ENCODE peak calls at places on chromosomes 3 and 15, in eight cellular contexts. One of them, this sample, is unnamed.

GRCh38 chr3:148606979-148607378 is 90.7 kb upstream of the AGTR1 start:
- DNase-seq in PC-9: no peak
- DNase-seq in IMR-90: peak; percentile 9
- DNase-seq in psoas muscle: no peak
- DNase-seq in transverse colon: peak; percentile 18
- DNase-seq in neural progenitor cell: no peak
- DNase-seq in BJ: no peak
- DNase-seq in upper lobe of left lung: no peak
- DNase-seq in this sample: no peak

GRCh38 chr3:126678691-126679317 is 23.9 kb upstream of the TXNRD3 start:
- DNase-seq in IMR-90: no peak
- DNase-seq in neural progenitor cell: peak; percentile 34
- DNase-seq in transverse colon: peak; percentile 23
- DNase-seq in upper lobe of left lung: peak; percentile 69
- DNase-seq in PC-9: no peak
- DNase-seq in BJ: no peak
- DNase-seq in psoas muscle: no peak
- DNase-seq in this sample: no peak

GRCh38 chr3:74824366-74824765 is 209.9 kb upstream of the CNTN3 start:
- DNase-seq in IMR-90: no peak
- DNase-seq in PC-9: no peak
- DNase-seq in upper lobe of left lung: no peak
- DNase-seq in psoas muscle: no peak
- DNase-seq in neural progenitor cell: no peak
- DNase-seq in transverse colon: no peak
- DNase-seq in BJ: no peak
- DNase-seq in this sample: no peak

GRCh38 chr3:10026084-10026890 is at the start of gene FANCD2:
- DNase-seq in IMR-90: peak; percentile 82
- DNase-seq in upper lobe of left lung: peak; percentile 84
- DNase-seq in PC-9: peak; percentile 86
- DNase-seq in psoas muscle: peak; percentile 89
- DNase-seq in neural progenitor cell: peak; percentile 95
- DNase-seq in transverse colon: peak; percentile 92
- DNase-seq in BJ: peak; percentile 34
- DNase-seq in this sample: peak; percentile 90

GRCh38 chr3:18153571-18154173 is 271.5 kb downstream of the SATB1 start:
- DNase-seq in transverse colon: no peak
- DNase-seq in neural progenitor cell: peak; percentile 29
- DNase-seq in IMR-90: peak; percentile 69
- DNase-seq in BJ: peak; percentile 43
- DNase-seq in upper lobe of left lung: no peak
- DNase-seq in PC-9: peak; percentile 2
- DNase-seq in psoas muscle: no peak
- DNase-seq in this sample: no peak

GRCh38 chr3:119304201-119304713 is 10.1 kb downstream of the ARHGAP31 start:
- DNase-seq in neural progenitor cell: peak; percentile 23
- DNase-seq in psoas muscle: no peak
- DNase-seq in IMR-90: peak; percentile 73
- DNase-seq in transverse colon: no peak
- DNase-seq in PC-9: peak; percentile 23
- DNase-seq in upper lobe of left lung: no peak
- DNase-seq in BJ: peak; percentile 71
- DNase-seq in this sample: no peak

GRCh38 chr3:108218811-108219210 is 3.4 kb downstream of the IFT57 start:
- DNase-seq in neural progenitor cell: no peak
- DNase-seq in IMR-90: peak; percentile 53
- DNase-seq in PC-9: no peak
- DNase-seq in BJ: no peak
- DNase-seq in psoas muscle: no peak
- DNase-seq in transverse colon: no peak
- DNase-seq in upper lobe of left lung: no peak
- DNase-seq in this sample: no peak

GRCh38 chr3:63972987-63973386 is 50.3 kb downstream of the PSMD6 start:
- DNase-seq in transverse colon: no peak
- DNase-seq in BJ: no peak
- DNase-seq in upper lobe of left lung: peak; percentile 46
- DNase-seq in IMR-90: no peak
- DNase-seq in PC-9: no peak
- DNase-seq in neural progenitor cell: no peak
- DNase-seq in psoas muscle: no peak
- DNase-seq in this sample: no peak

GRCh38 chr3:38131621-38132369 is 5.1 kb downstream of the ACAA1 start:
- DNase-seq in transverse colon: peak; percentile 31
- DNase-seq in IMR-90: peak; percentile 31
- DNase-seq in PC-9: no peak
- DNase-seq in neural progenitor cell: peak; percentile 77
- DNase-seq in upper lobe of left lung: no peak
- DNase-seq in BJ: no peak
- DNase-seq in psoas muscle: no peak
- DNase-seq in this sample: no peak
- TF ChIP-seq CTCF in transverse colon: no peak
- TF ChIP-seq CTCF in IMR-90: peak; percentile 61
- TF ChIP-seq CTCF in PC-9: no peak
- TF ChIP-seq CTCF in neural progenitor cell: peak; percentile 79
- TF ChIP-seq CTCF in upper lobe of left lung: no peak
- TF ChIP-seq CTCF in BJ: peak; percentile 55
- TF ChIP-seq CTCF in psoas muscle: peak; percentile 8
- TF ChIP-seq CTCF in this sample: no peak

GRCh38 chr3:101851072-101851471 is 1.8 kb downstream of the NFKBIZ start:
- DNase-seq in psoas muscle: no peak
- DNase-seq in neural progenitor cell: no peak
- DNase-seq in PC-9: no peak
- DNase-seq in IMR-90: no peak
- DNase-seq in transverse colon: no peak
- DNase-seq in upper lobe of left lung: no peak
- DNase-seq in BJ: no peak
- DNase-seq in this sample: no peak
- H3K36me3 ChIP-seq in psoas muscle: peaks cover 44% of the 10 kb centered on the region
- H3K36me3 ChIP-seq in neural progenitor cell: peaks cover 14% of the 10 kb centered on the region
- H3K36me3 ChIP-seq in PC-9: peaks cover 49% of the 10 kb centered on the region
- H3K36me3 ChIP-seq in IMR-90: peaks cover 37% of the 10 kb centered on the region
- H3K36me3 ChIP-seq in transverse colon: peaks cover 40% of the 10 kb centered on the region
- H3K36me3 ChIP-seq in upper lobe of left lung: peaks cover 32% of the 10 kb centered on the region
- H3K36me3 ChIP-seq in BJ: peaks cover 18% of the 10 kb centered on the region
- H3K36me3 ChIP-seq in this sample: peaks cover 42% of the 10 kb centered on the region

DNA sequence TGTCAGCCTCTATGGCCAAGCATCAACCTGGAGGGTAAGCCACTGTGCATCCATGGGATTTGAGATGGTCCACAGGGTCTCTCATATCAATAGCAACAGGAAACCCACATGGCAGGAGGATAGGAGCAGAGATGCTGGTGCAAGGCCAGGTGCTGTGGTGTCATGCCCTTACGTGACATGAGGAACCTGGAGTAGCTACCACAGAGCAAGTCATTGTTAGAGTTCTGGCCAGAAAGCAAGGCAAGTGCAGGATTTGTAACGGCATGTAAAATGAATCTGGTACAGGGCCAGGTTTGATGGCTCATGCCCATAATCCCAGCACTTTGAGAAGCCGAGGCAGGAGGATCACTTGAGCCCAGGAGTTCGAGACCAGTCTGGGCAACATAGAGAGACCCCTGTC is 14.8 kb upstream of the ZNF774 start:
- DNase-seq in upper lobe of left lung: no peak
- DNase-seq in neural progenitor cell: no peak
- DNase-seq in PC-9: no peak
- DNase-seq in psoas muscle: no peak
- DNase-seq in IMR-90: no peak
- DNase-seq in BJ: no peak
- DNase-seq in transverse colon: no peak
- DNase-seq in this sample: no peak
- H3K27me3 ChIP-seq in upper lobe of left lung: no peaks in the 10 kb centered on the region
- H3K27me3 ChIP-seq in neural progenitor cell: no peaks in the 10 kb centered on the region
- H3K27me3 ChIP-seq in PC-9: no peaks in the 10 kb centered on the region
- H3K27me3 ChIP-seq in psoas muscle: no peaks in the 10 kb centered on the region
- H3K27me3 ChIP-seq in IMR-90: no peaks in the 10 kb centered on the region
- H3K27me3 ChIP-seq in BJ: no peaks in the 10 kb centered on the region
- H3K27me3 ChIP-seq in transverse colon: no peaks in the 10 kb centered on the region
- H3K27me3 ChIP-seq in this sample: no peaks in the 10 kb centered on the region

DNA sequence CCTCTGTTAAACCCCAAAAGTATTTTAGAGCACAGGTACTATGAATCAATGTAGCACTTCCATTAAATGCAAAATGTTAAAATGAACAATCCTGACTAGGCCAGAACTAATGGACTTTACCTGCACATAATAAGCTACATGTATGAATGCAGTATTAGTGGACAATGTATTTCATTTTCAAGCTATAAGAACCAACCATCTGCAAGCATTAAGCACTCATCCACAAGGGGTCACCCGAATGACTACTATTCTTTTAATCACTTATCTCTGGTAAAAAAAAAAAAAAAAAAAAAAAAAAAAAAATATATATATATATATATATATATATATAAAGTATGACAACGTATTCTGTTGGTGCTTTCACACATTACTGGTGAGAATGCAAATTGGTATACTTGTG is 7.2 kb downstream of the HERC1 start:
- DNase-seq in transverse colon: no peak
- DNase-seq in upper lobe of left lung: no peak
- DNase-seq in IMR-90: peak; percentile 48
- DNase-seq in BJ: no peak
- DNase-seq in psoas muscle: no peak
- DNase-seq in PC-9: no peak
- DNase-seq in neural progenitor cell: no peak
- DNase-seq in this sample: no peak
- TF ChIP-seq CTCF in transverse colon: no peak
- TF ChIP-seq CTCF in upper lobe of left lung: no peak
- TF ChIP-seq CTCF in IMR-90: peak; percentile 35
- TF ChIP-seq CTCF in BJ: peak; percentile 19
- TF ChIP-seq CTCF in psoas muscle: peak; percentile 19
- TF ChIP-seq CTCF in PC-9: peak; percentile 38
- TF ChIP-seq CTCF in neural progenitor cell: no peak
- TF ChIP-seq CTCF in this sample: no peak

GRCh38 chr15:49135342-49135857 is 20.0 kb downstream of the COPS2 start:
- DNase-seq in IMR-90: peak; percentile 6
- DNase-seq in BJ: no peak
- DNase-seq in transverse colon: no peak
- DNase-seq in upper lobe of left lung: no peak
- DNase-seq in psoas muscle: no peak
- DNase-seq in PC-9: no peak
- DNase-seq in neural progenitor cell: no peak
- DNase-seq in this sample: no peak
- H3K36me3 ChIP-seq in IMR-90: peaks cover 21% of the 10 kb centered on the region
- H3K36me3 ChIP-seq in BJ: no peaks in the 10 kb centered on the region
- H3K36me3 ChIP-seq in transverse colon: peaks cover 77% of the 10 kb centered on the region
- H3K36me3 ChIP-seq in upper lobe of left lung: peaks cover 39% of the 10 kb centered on the region
- H3K36me3 ChIP-seq in psoas muscle: peaks cover 100% of the 10 kb centered on the region
- H3K36me3 ChIP-seq in PC-9: peaks cover 32% of the 10 kb centered on the region
- H3K36me3 ChIP-seq in neural progenitor cell: peaks cover 33% of the 10 kb centered on the region
- H3K36me3 ChIP-seq in this sample: no peaks in the 10 kb centered on the region

GRCh38 chr15:45116482-45117326 is 2.6 kb downstream of the DUOXA2 start:
- DNase-seq in BJ: no peak
- DNase-seq in psoas muscle: no peak
- DNase-seq in IMR-90: no peak
- DNase-seq in upper lobe of left lung: no peak
- DNase-seq in PC-9: no peak
- DNase-seq in neural progenitor cell: peak; percentile 12
- DNase-seq in transverse colon: no peak
- DNase-seq in this sample: no peak

GRCh38 chr15:45116006-45116481 is 1.9 kb downstream of the DUOXA2 start:
- DNase-seq in upper lobe of left lung: no peak
- DNase-seq in psoas muscle: no peak
- DNase-seq in BJ: no peak
- DNase-seq in IMR-90: no peak
- DNase-seq in transverse colon: no peak
- DNase-seq in neural progenitor cell: no peak
- DNase-seq in PC-9: no peak
- DNase-seq in this sample: no peak

GRCh38 chr15:45117327-45118130 is 3.4 kb downstream of the DUOXA2 start:
- DNase-seq in neural progenitor cell: no peak
- DNase-seq in PC-9: no peak
- DNase-seq in psoas muscle: no peak
- DNase-seq in BJ: no peak
- DNase-seq in transverse colon: no peak
- DNase-seq in upper lobe of left lung: no peak
- DNase-seq in IMR-90: no peak
- DNase-seq in this sample: no peak

GRCh38 chr15:45118996-45119395 is 4.9 kb downstream of the DUOXA2 start:
- DNase-seq in neural progenitor cell: no peak
- DNase-seq in BJ: no peak
- DNase-seq in psoas muscle: no peak
- DNase-seq in upper lobe of left lung: no peak
- DNase-seq in IMR-90: no peak
- DNase-seq in transverse colon: no peak
- DNase-seq in PC-9: no peak
- DNase-seq in this sample: no peak

GRCh38 chr15:45118131-45118588 is 4.0 kb downstream of the DUOXA2 start:
- DNase-seq in neural progenitor cell: peak; percentile 95
- DNase-seq in psoas muscle: peak; percentile 81
- DNase-seq in upper lobe of left lung: peak; percentile 87
- DNase-seq in transverse colon: peak; percentile 89
- DNase-seq in IMR-90: peak; percentile 88
- DNase-seq in PC-9: peak; percentile 87
- DNase-seq in BJ: peak; percentile 26
- DNase-seq in this sample: peak; percentile 84
- H3K27me3 ChIP-seq in neural progenitor cell: peaks cover 97% of the 10 kb centered on the region
- H3K27me3 ChIP-seq in psoas muscle: peaks cover 29% of the 10 kb centered on the region
- H3K27me3 ChIP-seq in upper lobe of left lung: peaks cover 6% of the 10 kb centered on the region
- H3K27me3 ChIP-seq in transverse colon: peaks cover 78% of the 10 kb centered on the region
- H3K27me3 ChIP-seq in IMR-90: peaks cover 46% of the 10 kb centered on the region
- H3K27me3 ChIP-seq in PC-9: peaks cover 3% of the 10 kb centered on the region
- H3K27me3 ChIP-seq in BJ: peaks cover 38% of the 10 kb centered on the region
- H3K27me3 ChIP-seq in this sample: peaks cover 92% of the 10 kb centered on the region

GRCh38 chr3:16060358-16060852 is 114.1 kb upstream of the GALNT15 start:
- DNase-seq in upper lobe of left lung: peak; percentile 25
- DNase-seq in transverse colon: peak; percentile 30
- DNase-seq in BJ: peak; percentile 99
- DNase-seq in PC-9: peak; percentile 77
- DNase-seq in IMR-90: peak; percentile 100
- DNase-seq in neural progenitor cell: no peak
- DNase-seq in psoas muscle: peak; percentile 73
- DNase-seq in this sample: no peak
- TF ChIP-seq CTCF in upper lobe of left lung: peak; percentile 12
- TF ChIP-seq CTCF in transverse colon: no peak
- TF ChIP-seq CTCF in BJ: peak; percentile 34
- TF ChIP-seq CTCF in PC-9: no peak
- TF ChIP-seq CTCF in IMR-90: peak; percentile 45
- TF ChIP-seq CTCF in neural progenitor cell: no peak
- TF ChIP-seq CTCF in psoas muscle: peak; percentile 16
- TF ChIP-seq CTCF in this sample: no peak

This sample was measured in heart left ventricle.